ENCODE peak calls at places on chromosome 17, in six cellular contexts. T, Y, O, J, M and L are unnamed samples.

GRCh38 chr17:17569691-17570090 is 21.8 kb downstream of the PEMT start:
- DNase-seq in T (no peak), Y (no peak), O (no peak), J (no peak), M (no peak), L (no peak)

GRCh38 chr17:559699-560378 is 154.8 kb downstream of the VPS53 start:
- DNase-seq in T (peak), Y (peak), O (no peak), J (no peak), M (no peak), L (no peak)

GRCh38 chr17:73384926-73385325 is 73.1 kb upstream of the CDC42EP4 start:
- DNase-seq in T (no peak), Y (no peak), O (no peak), J (no peak), M (no peak), L (no peak)

GRCh38 chr17:76968707-76969597 is 100.7 kb downstream of the MGAT5B start:
- DNase-seq in T (peak), Y (no peak), O (peak), J (peak), M (peak), L (peak)

GRCh38 chr17:33523577-33523981 is 230.5 kb upstream of the ASIC2 start:
- DNase-seq in T (peak), Y (no peak), O (no peak), J (peak), M (no peak), L (no peak)

GRCh38 chr17:59355030-59355694 is 23.7 kb downstream of the YPEL2 start:
- DNase-seq in T (no peak), Y (no peak), O (no peak), J (no peak), M (no peak), L (no peak)

GRCh38 chr17:50026046-50026675 is 29.7 kb upstream of the ITGA3 start:
- DNase-seq in T (no peak), Y (no peak), O (no peak), J (no peak), M (no peak), L (no peak)

GRCh38 chr17:50170662-50171370 is 5.0 kb downstream of the SGCA start:
- DNase-seq in T (no peak), Y (no peak), O (no peak), J (no peak), M (no peak), L (no peak)

GRCh38 chr17:46991618-46992017 is 12.6 kb upstream of the RPRML start:
- DNase-seq in T (no peak), Y (no peak), O (no peak), J (no peak), M (no peak), L (no peak)

GRCh38 chr17:19935169-19935568 is 42.5 kb downstream of the AKAP10 start:
- DNase-seq in T (peak), Y (peak), O (no peak), J (no peak), M (no peak), L (no peak)

GRCh38 chr17:27206447-27206846 is 87.5 kb upstream of the WSB1 start:
- DNase-seq in T (peak), Y (no peak), O (no peak), J (no peak), M (no peak), L (no peak)

GRCh38 chr17:52106638-52107261 is 51.8 kb downstream of the CA10 start:
- DNase-seq in T (peak), Y (no peak), O (peak), J (peak), M (peak), L (no peak)

GRCh38 chr17:4074831-4075495 is 67.9 kb downstream of the ZZEF1 start:
- DNase-seq in T (peak), Y (peak), O (no peak), J (peak), M (peak), L (no peak)

GRCh38 chr17:38428150-38428642 is at the start of gene ARHGAP23:
- DNase-seq in T (peak), Y (peak), O (peak), J (peak), M (no peak), L (peak)

GRCh38 chr17:72681844-72682243 is 410.6 kb downstream of the SLC39A11 start:
- DNase-seq in T (no peak), Y (no peak), O (no peak), J (no peak), M (no peak), L (no peak)

GRCh38 chr17:34201767-34202166 is 53.3 kb upstream of the CCL2 start:
- DNase-seq in T (no peak), Y (no peak), O (no peak), J (no peak), M (no peak), L (no peak)

GRCh38 chr17:31596382-31597323 is 205.2 kb downstream of the RAB11FIP4 start:
- DNase-seq in T (peak), Y (peak), O (no peak), J (peak), M (no peak), L (peak)

GRCh38 chr17:44967907-44968224 is 237 bp downstream of the C1QL1 start:
- DNase-seq in T (no peak), Y (no peak), O (no peak), J (no peak), M (no peak), L (no peak)

GRCh38 chr17:78124081-78124835 is 4.3 kb downstream of the TMC6 start:
- DNase-seq in T (no peak), Y (no peak), O (no peak), J (no peak), M (no peak), L (no peak)

GRCh38 chr17:82956146-82956725 is 116.4 kb upstream of the ZNF750 start:
- DNase-seq in T (no peak), Y (no peak), O (no peak), J (no peak), M (no peak), L (peak)

GRCh38 chr17:82222816-82223215 is 6.0 kb upstream of the SLC16A3 start:
- DNase-seq in T (no peak), Y (no peak), O (no peak), J (no peak), M (no peak), L (no peak)

GRCh38 chr17:3919123-3919624 is 2.9 kb upstream of the P2RX1 start:
- DNase-seq in T (no peak), Y (no peak), O (no peak), J (no peak), M (no peak), L (no peak)

GRCh38 chr17:266219-266618 is 84.8 kb upstream of the DOC2B start:
- DNase-seq in T (no peak), Y (no peak), O (no peak), J (no peak), M (no peak), L (no peak)

GRCh38 chr17:68437979-68438877 is 19.1 kb downstream of the WIPI1 start:
- DNase-seq in T (peak), Y (peak), O (no peak), J (peak), M (no peak), L (peak)

GRCh38 chr17:19540706-19541370 is 7.2 kb downstream of the SLC47A1 start:
- DNase-seq in T (no peak), Y (no peak), O (no peak), J (peak), M (no peak), L (no peak)

GRCh38 chr17:49013311-49014205 is 16.4 kb downstream of the IGF2BP1 start:
- DNase-seq in T (peak), Y (no peak), O (peak), J (peak), M (peak), L (peak)

GRCh38 chr17:81365601-81366585 is 29.4 kb upstream of the BAHCC1 start:
- DNase-seq in T (no peak), Y (peak), O (no peak), J (no peak), M (no peak), L (peak)

GRCh38 chr17:58693208-58693607 is 806 bp downstream of the RAD51C start:
- DNase-seq in T (no peak), Y (no peak), O (no peak), J (no peak), M (no peak), L (no peak)

GRCh38 chr17:61393550-61393903 is 6.1 kb upstream of the TBX2 start:
- DNase-seq in T (no peak), Y (peak), O (no peak), J (peak), M (no peak), L (peak)

GRCh38 chr17:56737741-56738161 is 96.0 kb downstream of the C17orf67 start:
- DNase-seq in T (no peak), Y (peak), O (no peak), J (peak), M (no peak), L (no peak)

GRCh38 chr17:16941643-16942042 is 30.3 kb downstream of the TNFRSF13B start:
- DNase-seq in T (no peak), Y (peak), O (no peak), J (no peak), M (no peak), L (no peak)

GRCh38 chr17:2101448-2102257 is 46.8 kb downstream of the HIC1 start:
- DNase-seq in T (no peak), Y (no peak), O (no peak), J (no peak), M (no peak), L (no peak)

GRCh38 chr17:82933006-82933310 is 93.1 kb upstream of the ZNF750 start:
- DNase-seq in T (no peak), Y (no peak), O (no peak), J (no peak), M (no peak), L (no peak)

GRCh38 chr17:1899403-1900000 is 69.7 kb downstream of the RPA1 start:
- DNase-seq in T (peak), Y (no peak), O (no peak), J (no peak), M (no peak), L (no peak)

GRCh38 chr17:64133546-64134215 is 3.7 kb upstream of the ERN1 start:
- DNase-seq in T (peak), Y (peak), O (no peak), J (peak), M (peak), L (peak)

GRCh38 chr17:1134634-1135324 is 45.0 kb downstream of the ABR start:
- DNase-seq in T (no peak), Y (no peak), O (no peak), J (no peak), M (no peak), L (no peak)

GRCh38 chr17:49969134-49969759 is at the start of gene DLX4:
- DNase-seq in T (no peak), Y (no peak), O (peak), J (no peak), M (no peak), L (peak)

GRCh38 chr17:81976332-81977210 is 858 bp upstream of the ASPSCR1 start:
- DNase-seq in T (peak), Y (no peak), O (peak), J (peak), M (no peak), L (peak)

GRCh38 chr17:18025596-18026407 is 13.2 kb downstream of the ATPAF2 start:
- DNase-seq in T (peak), Y (peak), O (no peak), J (no peak), M (no peak), L (no peak)

GRCh38 chr17:7572338-7572587 is 7.2 kb upstream of the CD68 start:
- DNase-seq in T (no peak), Y (no peak), O (no peak), J (no peak), M (no peak), L (no peak)
- H3K23ac ChIP-seq in T (no peak), Y (peak), O (no peak), J (no peak), M (peak), L (no peak)

DNA sequence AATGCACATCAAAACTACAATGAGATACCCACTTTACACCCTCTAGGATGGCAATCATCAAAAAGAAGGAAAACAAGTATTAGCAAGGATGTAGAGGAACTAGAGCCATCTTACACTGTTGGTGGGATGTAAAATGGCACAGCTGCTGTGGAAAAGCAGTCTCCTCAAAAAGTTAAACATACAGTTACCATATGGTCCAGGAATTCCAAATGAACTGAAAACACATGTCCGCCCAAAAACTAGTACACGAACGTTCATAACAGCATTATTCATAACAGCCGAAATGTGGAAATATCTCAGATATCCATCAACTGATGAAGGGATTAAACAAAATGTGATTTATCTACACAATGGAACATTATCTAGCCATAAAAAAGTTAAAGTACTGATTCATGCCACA is 7.0 kb downstream of the FBF1 start:
- DNase-seq in T (no peak), Y (peak), O (no peak), J (no peak), M (no peak), L (no peak)
- H2BK5ac ChIP-seq in T (no peak), Y (no peak), O (no peak), J (no peak), M (no peak), L (no peak)

GRCh38 chr17:42720996-42721583 is 23.8 kb downstream of the EZH1 start:
- DNase-seq in T (peak), Y (peak), O (no peak), J (peak), M (peak), L (no peak)

GRCh38 chr17:42723636-42724035 is 21.2 kb downstream of the EZH1 start:
- DNase-seq in T (no peak), Y (no peak), O (no peak), J (no peak), M (no peak), L (no peak)

GRCh38 chr17:42725143-42725542 is 19.7 kb downstream of the EZH1 start:
- DNase-seq in T (no peak), Y (no peak), O (no peak), J (no peak), M (no peak), L (no peak)
- H3K23ac ChIP-seq in T (no peak), Y (no peak), O (no peak), J (no peak), M (no peak), L (no peak)

GRCh38 chr17:62822080-62822904 is 14.2 kb upstream of the MARCHF10 start:
- DNase-seq in T (no peak), Y (no peak), O (no peak), J (no peak), M (no peak), L (no peak)
- H2BK5ac ChIP-seq in T (no peak), Y (peak), O (no peak), J (no peak), M (no peak), L (no peak)

GRCh38 chr17:10021239-10021638 is 116.2 kb upstream of the RCVRN start:
- DNase-seq in T (peak), Y (peak), O (no peak), J (no peak), M (no peak), L (no peak)

GRCh38 chr17:10013360-10014112 is 108.5 kb upstream of the RCVRN start:
- DNase-seq in T (peak), Y (peak), O (no peak), J (no peak), M (no peak), L (no peak)

GRCh38 chr17:10019941-10020403 is 114.9 kb upstream of the RCVRN start:
- DNase-seq in T (peak), Y (no peak), O (no peak), J (no peak), M (no peak), L (no peak)

GRCh38 chr17:10022416-10022815 is 117.3 kb upstream of the RCVRN start:
- DNase-seq in T (no peak), Y (no peak), O (no peak), J (no peak), M (no peak), L (no peak)

DNA sequence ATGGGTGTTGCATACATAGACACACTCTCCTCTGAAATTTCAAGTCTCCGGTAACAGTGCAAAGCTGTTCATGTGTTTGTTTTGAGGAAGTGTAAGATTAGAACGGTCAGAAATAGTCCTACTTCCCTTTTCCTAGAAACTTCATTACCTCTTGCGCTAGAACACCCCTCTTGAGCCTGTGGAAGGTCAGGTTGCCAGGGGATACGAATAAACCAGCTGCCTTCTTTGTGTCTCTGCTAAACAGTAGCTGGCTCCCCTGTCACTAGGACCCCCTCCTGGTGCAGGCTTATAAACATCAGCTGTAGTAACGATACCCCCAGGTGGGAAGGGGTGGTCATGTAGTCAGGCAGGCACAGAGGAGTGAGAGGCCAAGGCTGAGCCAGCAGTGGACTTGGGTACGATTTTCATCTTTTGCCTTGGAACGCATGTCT is 113.4 kb upstream of the RCVRN start:
- DNase-seq in T (no peak), Y (no peak), O (no peak), J (no peak), M (no peak), L (no peak)
- H3K23ac ChIP-seq in T (no peak), Y (no peak), O (no peak), J (no peak), M (no peak), L (no peak)

GRCh38 chr17:11997147-11997971 is at the start of gene ZNF18:
- DNase-seq in T (peak), Y (peak), O (peak), J (peak), M (peak), L (peak)
- H2BK5ac ChIP-seq in T (peak), Y (peak), O (peak), J (no peak), M (peak), L (peak)